ENCODE peak calls at places on chromosome 12, in seven cellular contexts. One of them, this sample, is unnamed.
A peak's percentile ranks its signal among the peaks of the same experiment; 100 is the strongest.

GRCh38 chr12:116524964-116525379 is 34.2 kb upstream of the MAP1LC3B2 start:
- DNase-seq in left lung: no peak
- DNase-seq in IMR-90: peak; percentile 47
- DNase-seq in testis: no peak
- DNase-seq in RWPE1: peak; percentile 44
- DNase-seq in astrocyte: peak; percentile 60
- DNase-seq in cardiac muscle cell: no peak
- DNase-seq in this sample: no peak

GRCh38 chr12:57389033-57389432 is 41.8 kb downstream of the R3HDM2 start:
- DNase-seq in cardiac muscle cell: no peak
- DNase-seq in left lung: no peak
- DNase-seq in testis: no peak
- DNase-seq in IMR-90: peak; percentile 95
- DNase-seq in astrocyte: peak; percentile 88
- DNase-seq in RWPE1: peak; percentile 79
- DNase-seq in this sample: no peak

GRCh38 chr12:96448287-96448686 is 41.1 kb upstream of the CFAP54 start:
- DNase-seq in left lung: no peak
- DNase-seq in IMR-90: peak; percentile 96
- DNase-seq in cardiac muscle cell: no peak
- DNase-seq in RWPE1: peak; percentile 52
- DNase-seq in testis: no peak
- DNase-seq in astrocyte: peak; percentile 82
- DNase-seq in this sample: no peak

GRCh38 chr12:62382526-62382925 is 84.1 kb upstream of the MON2 start:
- DNase-seq in cardiac muscle cell: no peak
- DNase-seq in RWPE1: no peak
- DNase-seq in left lung: no peak
- DNase-seq in testis: no peak
- DNase-seq in IMR-90: no peak
- DNase-seq in astrocyte: no peak
- DNase-seq in this sample: no peak

GRCh38 chr12:85280984-85281946 is 1.2 kb downstream of the ALX1 start:
- DNase-seq in astrocyte: no peak
- DNase-seq in left lung: no peak
- DNase-seq in IMR-90: no peak
- DNase-seq in testis: no peak
- DNase-seq in cardiac muscle cell: no peak
- DNase-seq in RWPE1: no peak
- DNase-seq in this sample: no peak

GRCh38 chr12:28855761-28856160 is 293.3 kb upstream of the FAR2 start:
- DNase-seq in RWPE1: no peak
- DNase-seq in left lung: no peak
- DNase-seq in IMR-90: no peak
- DNase-seq in cardiac muscle cell: no peak
- DNase-seq in testis: no peak
- DNase-seq in astrocyte: peak; percentile 74
- DNase-seq in this sample: no peak

GRCh38 chr12:14238224-14238792 is 127.2 kb upstream of the ATF7IP start:
- DNase-seq in left lung: no peak
- DNase-seq in cardiac muscle cell: peak; percentile 45
- DNase-seq in RWPE1: no peak
- DNase-seq in astrocyte: no peak
- DNase-seq in testis: no peak
- DNase-seq in IMR-90: peak; percentile 55
- DNase-seq in this sample: no peak

GRCh38 chr12:89470741-89471504 is 53.7 kb downstream of the GALNT4 start:
- DNase-seq in astrocyte: peak; percentile 22
- DNase-seq in RWPE1: no peak
- DNase-seq in testis: no peak
- DNase-seq in left lung: no peak
- DNase-seq in IMR-90: peak; percentile 68
- DNase-seq in cardiac muscle cell: peak; percentile 65
- DNase-seq in this sample: no peak

GRCh38 chr12:27014859-27015729 is 910 bp upstream of the TM7SF3 start:
- DNase-seq in left lung: no peak
- DNase-seq in IMR-90: no peak
- DNase-seq in RWPE1: no peak
- DNase-seq in astrocyte: no peak
- DNase-seq in cardiac muscle cell: no peak
- DNase-seq in testis: no peak
- DNase-seq in this sample: no peak

GRCh38 chr12:114481200-114481535 is 75.2 kb upstream of the TBX5 start:
- DNase-seq in IMR-90: no peak
- DNase-seq in cardiac muscle cell: peak; percentile 31
- DNase-seq in RWPE1: no peak
- DNase-seq in astrocyte: no peak
- DNase-seq in testis: no peak
- DNase-seq in left lung: no peak
- DNase-seq in this sample: peak; percentile 22

GRCh38 chr12:99915251-99916082 is 69.3 kb downstream of the ANKS1B start:
- DNase-seq in IMR-90: peak; percentile 65
- DNase-seq in cardiac muscle cell: no peak
- DNase-seq in RWPE1: no peak
- DNase-seq in astrocyte: peak; percentile 68
- DNase-seq in left lung: no peak
- DNase-seq in testis: no peak
- DNase-seq in this sample: no peak

GRCh38 chr12:11621797-11622423 is 27.6 kb upstream of the ETV6 start:
- DNase-seq in IMR-90: no peak
- DNase-seq in left lung: no peak
- DNase-seq in RWPE1: no peak
- DNase-seq in astrocyte: no peak
- DNase-seq in cardiac muscle cell: no peak
- DNase-seq in testis: peak; percentile 39
- DNase-seq in this sample: no peak

GRCh38 chr12:11623382-11623781 is 26.1 kb upstream of the ETV6 start:
- DNase-seq in astrocyte: peak; percentile 16
- DNase-seq in testis: no peak
- DNase-seq in IMR-90: peak; percentile 60
- DNase-seq in left lung: no peak
- DNase-seq in RWPE1: no peak
- DNase-seq in cardiac muscle cell: no peak
- DNase-seq in this sample: no peak

GRCh38 chr12:11624126-11624525 is 25.3 kb upstream of the ETV6 start:
- DNase-seq in IMR-90: no peak
- DNase-seq in testis: no peak
- DNase-seq in left lung: no peak
- DNase-seq in cardiac muscle cell: no peak
- DNase-seq in astrocyte: no peak
- DNase-seq in RWPE1: no peak
- DNase-seq in this sample: no peak

GRCh38 chr12:11628353-11628752 is 21.1 kb upstream of the ETV6 start:
- DNase-seq in testis: no peak
- DNase-seq in RWPE1: no peak
- DNase-seq in astrocyte: no peak
- DNase-seq in cardiac muscle cell: no peak
- DNase-seq in IMR-90: no peak
- DNase-seq in left lung: no peak
- DNase-seq in this sample: no peak

GRCh38 chr12:11622774-11623375 is 26.6 kb upstream of the ETV6 start:
- DNase-seq in left lung: no peak
- DNase-seq in astrocyte: no peak
- DNase-seq in RWPE1: no peak
- DNase-seq in cardiac muscle cell: peak; percentile 8
- DNase-seq in IMR-90: no peak
- DNase-seq in testis: no peak
- DNase-seq in this sample: no peak
- TF ChIP-seq CTCF in left lung: no peak
- TF ChIP-seq CTCF in astrocyte: no peak
- TF ChIP-seq CTCF in RWPE1: no peak
- TF ChIP-seq CTCF in cardiac muscle cell: peak; percentile 20
- TF ChIP-seq CTCF in IMR-90: peak; percentile 36
- TF ChIP-seq CTCF in testis: no peak
- TF ChIP-seq CTCF in this sample: no peak

GRCh38 chr12:41923351-41923750 is 221.3 kb downstream of the GXYLT1 start:
- DNase-seq in testis: no peak
- DNase-seq in IMR-90: no peak
- DNase-seq in RWPE1: no peak
- DNase-seq in astrocyte: no peak
- DNase-seq in left lung: no peak
- DNase-seq in cardiac muscle cell: no peak
- DNase-seq in this sample: no peak

GRCh38 chr12:41919526-41920305 is 225.0 kb downstream of the GXYLT1 start:
- DNase-seq in IMR-90: no peak
- DNase-seq in RWPE1: no peak
- DNase-seq in testis: no peak
- DNase-seq in left lung: no peak
- DNase-seq in astrocyte: no peak
- DNase-seq in cardiac muscle cell: no peak
- DNase-seq in this sample: no peak

GRCh38 chr12:41917181-41917580 is 227.5 kb downstream of the GXYLT1 start:
- DNase-seq in cardiac muscle cell: no peak
- DNase-seq in RWPE1: no peak
- DNase-seq in testis: no peak
- DNase-seq in astrocyte: no peak
- DNase-seq in IMR-90: no peak
- DNase-seq in left lung: no peak
- DNase-seq in this sample: no peak

GRCh38 chr12:41917827-41918445 is 226.7 kb downstream of the GXYLT1 start:
- DNase-seq in RWPE1: no peak
- DNase-seq in cardiac muscle cell: peak; percentile 46
- DNase-seq in IMR-90: no peak
- DNase-seq in left lung: no peak
- DNase-seq in testis: no peak
- DNase-seq in astrocyte: peak; percentile 12
- DNase-seq in this sample: no peak

DNA sequence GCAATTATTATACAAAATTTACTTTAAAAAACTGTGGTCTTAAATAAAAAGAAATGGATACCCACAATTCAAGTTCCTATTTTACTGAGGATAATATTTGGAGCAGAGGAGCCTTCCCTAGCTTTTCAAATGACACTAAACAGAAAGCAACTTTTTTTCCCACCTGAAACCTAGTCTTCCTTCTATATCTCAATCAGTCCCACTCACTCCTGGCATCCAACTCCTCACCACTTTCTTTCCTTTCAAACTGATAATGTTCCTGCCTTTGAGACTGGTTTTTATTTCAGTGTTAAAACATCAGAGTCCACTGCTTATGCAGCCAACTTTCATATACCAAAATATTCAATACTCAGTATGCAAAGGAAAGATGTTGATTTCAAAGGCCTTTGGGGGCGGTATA is 225.6 kb downstream of the GXYLT1 start:
- DNase-seq in astrocyte: no peak
- DNase-seq in left lung: no peak
- DNase-seq in cardiac muscle cell: no peak
- DNase-seq in RWPE1: no peak
- DNase-seq in testis: no peak
- DNase-seq in IMR-90: no peak
- DNase-seq in this sample: no peak
- TF ChIP-seq CTCF in astrocyte: no peak
- TF ChIP-seq CTCF in left lung: no peak
- TF ChIP-seq CTCF in cardiac muscle cell: no peak
- TF ChIP-seq CTCF in RWPE1: no peak
- TF ChIP-seq CTCF in testis: no peak
- TF ChIP-seq CTCF in IMR-90: no peak
- TF ChIP-seq CTCF in this sample: no peak

DNA sequence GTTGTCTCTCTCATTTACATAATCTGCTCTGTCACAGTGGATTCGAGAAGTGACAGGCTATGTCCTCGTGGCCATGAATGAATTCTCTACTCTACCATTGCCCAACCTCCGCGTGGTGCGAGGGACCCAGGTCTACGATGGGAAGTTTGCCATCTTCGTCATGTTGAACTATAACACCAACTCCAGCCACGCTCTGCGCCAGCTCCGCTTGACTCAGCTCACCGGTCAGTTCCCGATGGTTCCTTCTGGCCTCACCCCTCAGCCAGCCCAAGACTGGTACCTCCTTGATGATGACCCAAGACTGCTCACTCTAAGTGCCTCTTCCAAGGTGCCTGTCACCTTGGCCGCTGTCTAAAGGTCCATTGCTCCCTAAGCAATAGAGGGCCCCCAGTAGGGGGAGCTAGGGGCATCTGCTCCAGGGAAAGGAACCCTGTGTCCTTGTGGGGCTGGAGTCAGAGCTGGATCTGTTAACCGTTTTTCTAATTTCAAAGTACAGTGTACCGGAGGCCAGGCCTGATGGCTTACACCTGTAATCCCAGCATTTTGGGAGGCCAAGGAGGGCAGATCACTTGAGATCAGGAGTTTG is 5.1 kb downstream of the ERBB3 start:
- DNase-seq in cardiac muscle cell: peak; percentile 45
- DNase-seq in astrocyte: no peak
- DNase-seq in testis: no peak
- DNase-seq in IMR-90: no peak
- DNase-seq in left lung: no peak
- DNase-seq in RWPE1: no peak
- DNase-seq in this sample: peak; percentile 61
- TF ChIP-seq CTCF in cardiac muscle cell: peak; percentile 55
- TF ChIP-seq CTCF in astrocyte: peak; percentile 24
- TF ChIP-seq CTCF in testis: no peak
- TF ChIP-seq CTCF in IMR-90: peak; percentile 24
- TF ChIP-seq CTCF in left lung: no peak
- TF ChIP-seq CTCF in RWPE1: no peak
- TF ChIP-seq CTCF in this sample: peak; percentile 34

GRCh38 chr12:93569656-93570551 is 2.6 kb upstream of the SOCS2 start:
- DNase-seq in left lung: peak; percentile 88
- DNase-seq in testis: peak; percentile 90
- DNase-seq in astrocyte: peak; percentile 66
- DNase-seq in cardiac muscle cell: peak; percentile 93
- DNase-seq in IMR-90: peak; percentile 84
- DNase-seq in RWPE1: peak; percentile 91
- DNase-seq in this sample: peak; percentile 94

GRCh38 chr12:93571854-93572711 is at the start of gene SOCS2:
- DNase-seq in IMR-90: peak; percentile 21
- DNase-seq in cardiac muscle cell: peak; percentile 71
- DNase-seq in testis: no peak
- DNase-seq in left lung: peak; percentile 40
- DNase-seq in RWPE1: peak; percentile 30
- DNase-seq in astrocyte: peak; percentile 3
- DNase-seq in this sample: peak; percentile 68

GRCh38 chr12:93572712-93573551 is 457 bp downstream of the SOCS2 start:
- DNase-seq in IMR-90: peak; percentile 23
- DNase-seq in cardiac muscle cell: peak; percentile 74
- DNase-seq in astrocyte: peak; percentile 34
- DNase-seq in left lung: peak; percentile 42
- DNase-seq in RWPE1: no peak
- DNase-seq in testis: peak; percentile 43
- DNase-seq in this sample: peak; percentile 47

GRCh38 chr12:93570552-93571359 is 1.7 kb upstream of the SOCS2 start:
- DNase-seq in IMR-90: peak; percentile 92
- DNase-seq in testis: peak; percentile 93
- DNase-seq in astrocyte: peak; percentile 83
- DNase-seq in RWPE1: peak; percentile 96
- DNase-seq in cardiac muscle cell: peak; percentile 98
- DNase-seq in left lung: peak; percentile 97
- DNase-seq in this sample: peak; percentile 91

DNA sequence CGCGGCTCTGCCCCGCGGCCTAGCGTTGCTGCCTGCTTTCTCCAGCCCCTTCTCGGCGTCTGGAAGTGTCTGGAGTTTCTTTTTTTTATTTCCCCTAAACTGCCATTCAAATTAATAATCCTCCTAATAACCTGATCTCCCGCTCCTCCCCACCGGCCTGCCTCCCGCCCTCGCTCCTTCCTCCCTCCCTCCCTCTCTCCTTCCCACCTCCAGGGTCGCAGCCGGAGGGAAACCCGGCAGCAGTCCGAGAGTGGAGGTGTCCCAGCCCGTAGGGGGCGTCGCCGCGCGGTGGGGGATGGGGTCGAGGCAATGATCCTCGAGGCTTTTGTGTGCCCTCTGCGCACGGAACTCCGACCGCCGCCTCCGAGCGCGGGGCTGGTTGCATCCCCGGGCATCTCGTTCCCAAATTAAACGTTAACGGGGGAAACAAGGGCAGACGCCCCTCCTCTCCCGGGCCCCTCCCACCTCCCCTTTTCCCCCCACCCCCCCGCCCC is 1.1 kb upstream of the SOCS2 start:
- DNase-seq in astrocyte: peak; percentile 31
- DNase-seq in IMR-90: peak; percentile 55
- DNase-seq in testis: peak; percentile 71
- DNase-seq in cardiac muscle cell: peak; percentile 77
- DNase-seq in RWPE1: peak; percentile 64
- DNase-seq in left lung: peak; percentile 76
- DNase-seq in this sample: peak; percentile 88
- TF ChIP-seq CTCF in astrocyte: no peak
- TF ChIP-seq CTCF in IMR-90: peak; percentile 24
- TF ChIP-seq CTCF in testis: peak; percentile 6
- TF ChIP-seq CTCF in cardiac muscle cell: peak; percentile 29
- TF ChIP-seq CTCF in RWPE1: no peak
- TF ChIP-seq CTCF in left lung: no peak
- TF ChIP-seq CTCF in this sample: no peak

This sample was measured in endothelial cell.